ENCODE peak calls at places on chromosomes 7 and 10, in four cellular contexts. X is GM23338, J is ovary, B is body of pancreas. R is an unnamed sample.
A peak's percentile ranks its signal among the peaks of the same experiment; 100 is the strongest.

GRCh38 chr7:130205084-130205947 is at the start of gene TMEM209:
- DNase-seq in X (peak; percentile 99), J (peak; percentile 96), B (peak; percentile 96), R (peak; percentile 91)

GRCh38 chr7:87543623-87544022 is 57.1 kb downstream of the ABCB1 start:
- DNase-seq in X (no peak), J (no peak), B (no peak), R (no peak)

GRCh38 chr10:80463868-80464267 is 9.8 kb downstream of the TSPAN14 start:
- DNase-seq in X (no peak), J (no peak), B (no peak), R (no peak)

GRCh38 chr10:88129013-88129412 is 265.6 kb downstream of the PTEN start:
- DNase-seq in X (no peak), J (no peak), B (no peak), R (no peak)

GRCh38 chr7:50497068-50497642 is 47.0 kb upstream of the FIGNL1 start:
- DNase-seq in X (no peak), J (no peak), B (no peak), R (no peak)

GRCh38 chr10:14153570-14154055 is 177.1 kb downstream of the FRMD4A start:
- DNase-seq in X (peak; percentile 69), J (no peak), B (peak; percentile 8), R (no peak)

GRCh38 chr10:35640474-35640873 is 1.6 kb downstream of the FZD8 start:
- DNase-seq in X (peak; percentile 83), J (peak; percentile 42), B (peak; percentile 81), R (no peak)

GRCh38 chr7:22726345-22726848 is 603 bp upstream of the IL6 start:
- DNase-seq in X (peak; percentile 90), J (peak; percentile 43), B (peak; percentile 51), R (peak; percentile 56)

GRCh38 chr10:15141136-15142067 is 27.1 kb downstream of the NMT2 start:
- DNase-seq in X (no peak), J (no peak), B (no peak), R (no peak)

GRCh38 chr10:85148693-85149640 is 820.6 kb downstream of the CCSER2 start:
- DNase-seq in X (no peak), J (no peak), B (no peak), R (no peak)

GRCh38 chr7:131131012-131131745 is 196.5 kb upstream of the MKLN1 start:
- DNase-seq in X (no peak), J (no peak), B (no peak), R (no peak)

GRCh38 chr7:27423290-27423689 is 180.7 kb downstream of the EVX1 start:
- DNase-seq in X (no peak), J (no peak), B (peak; percentile 49), R (no peak)

GRCh38 chr7:16278167-16278787 is 143.1 kb downstream of the CRPPA start:
- DNase-seq in X (no peak), J (no peak), B (no peak), R (no peak)

DNA sequence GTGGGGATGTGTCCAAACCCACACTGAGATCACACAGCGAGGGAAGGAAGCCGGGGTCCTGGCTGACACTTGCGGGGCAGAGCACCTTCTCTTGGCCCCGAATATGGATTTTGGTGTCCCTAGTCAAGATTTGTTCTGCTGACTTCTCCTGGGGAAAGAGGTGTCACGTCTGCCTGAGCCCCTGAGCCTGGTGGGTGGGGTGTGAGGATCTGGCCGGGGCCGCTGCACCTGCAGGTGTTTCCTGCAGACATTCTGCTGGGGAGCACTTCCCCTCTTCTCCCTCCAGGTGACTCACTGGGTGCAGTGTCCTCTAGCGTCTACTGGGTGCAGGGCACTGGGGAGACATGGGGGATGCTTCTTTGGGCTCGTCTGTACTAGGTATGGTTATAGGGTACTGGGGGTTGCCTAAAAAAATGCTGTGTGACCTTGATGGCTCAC is 99.2 kb downstream of the GRK5 start:
- DNase-seq in X (no peak), J (no peak), B (no peak), R (no peak)
- H3K4me3 ChIP-seq in X (no peak overlapping the region), J (no peak overlapping the region), B (no peak overlapping the region), R (no peak overlapping the region)

DNA sequence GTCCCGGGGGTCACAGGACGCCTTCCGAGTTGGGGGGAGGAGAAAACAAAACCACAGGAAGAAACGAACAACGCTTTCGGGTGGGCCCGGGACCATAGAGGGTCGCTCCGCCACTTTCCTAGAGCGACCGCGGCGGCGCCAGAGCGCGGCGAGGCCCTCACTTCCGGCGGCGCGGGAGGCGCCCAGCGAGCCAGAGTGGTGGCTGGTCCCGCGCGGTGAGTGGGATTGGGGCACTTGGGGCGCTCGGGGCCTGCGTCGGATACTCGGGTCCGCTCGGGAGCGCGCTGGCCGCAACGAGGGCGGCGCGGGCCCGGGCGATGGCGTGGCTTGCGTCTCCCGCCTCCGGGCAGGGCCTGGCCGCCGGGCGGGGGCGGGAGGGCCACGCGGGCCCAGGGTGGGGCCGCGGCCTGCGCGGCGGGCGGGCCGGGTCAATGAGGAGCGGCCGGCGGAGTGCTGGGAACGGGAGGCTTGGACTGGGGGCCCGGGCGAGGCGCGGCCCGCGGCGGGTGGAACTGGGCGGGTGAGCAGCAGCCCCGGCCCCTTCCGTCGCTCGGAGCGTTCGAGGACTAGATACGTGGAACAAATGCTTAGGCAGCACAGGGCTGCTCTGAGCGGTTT is at the start of gene ZNF22:
- DNase-seq in X (peak; percentile 77), J (peak; percentile 70), B (peak; percentile 72), R (no peak)
- TF ChIP-seq CTCF in X (no peak), J (peak; percentile 32), B (no peak), R (no peak)

DNA sequence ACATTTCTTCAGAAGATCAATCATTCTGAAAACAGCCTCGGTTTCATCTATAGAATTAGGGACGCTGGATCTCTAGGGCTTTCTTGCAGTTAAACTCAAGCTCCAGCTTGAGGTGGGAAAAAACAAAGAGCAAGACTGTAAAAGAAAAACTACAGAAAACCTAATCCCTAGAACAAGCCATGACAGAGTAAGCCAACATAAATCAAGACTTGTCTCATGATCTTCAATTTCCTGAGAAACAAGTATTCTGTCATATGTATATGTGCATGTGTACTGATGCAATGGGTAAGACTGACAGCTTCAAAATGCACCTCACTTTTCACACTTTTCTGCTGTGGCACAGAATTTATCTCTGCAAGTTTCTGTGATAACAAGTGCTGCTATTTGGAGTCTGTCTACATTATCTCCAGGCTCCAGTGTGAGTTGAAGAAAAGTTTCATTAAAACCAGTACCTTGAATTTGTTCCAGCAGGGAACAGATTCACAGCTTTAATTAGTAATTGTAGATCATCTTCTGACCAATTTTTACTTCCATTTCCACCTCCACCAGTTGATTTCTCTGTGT is 19.2 kb downstream of the PMPCB start:
- DNase-seq in X (no peak), J (no peak), B (no peak), R (no peak)
- H3K36me3 ChIP-seq in X (peaks cover 90% of the 10 kb centered on the region), J (no peaks in the 10 kb centered on the region), B (peaks cover 55% of the 10 kb centered on the region), R (peaks cover 3% of the 10 kb centered on the region)

GRCh38 chr7:107971613-107972012 is 31.3 kb downstream of the LAMB1 start:
- DNase-seq in X (no peak), J (peak; percentile 57), B (no peak), R (no peak)
- H3K4me3 ChIP-seq in X (no peak overlapping the region), J (no peak overlapping the region), B (no peak overlapping the region), R (no peak overlapping the region)

DNA sequence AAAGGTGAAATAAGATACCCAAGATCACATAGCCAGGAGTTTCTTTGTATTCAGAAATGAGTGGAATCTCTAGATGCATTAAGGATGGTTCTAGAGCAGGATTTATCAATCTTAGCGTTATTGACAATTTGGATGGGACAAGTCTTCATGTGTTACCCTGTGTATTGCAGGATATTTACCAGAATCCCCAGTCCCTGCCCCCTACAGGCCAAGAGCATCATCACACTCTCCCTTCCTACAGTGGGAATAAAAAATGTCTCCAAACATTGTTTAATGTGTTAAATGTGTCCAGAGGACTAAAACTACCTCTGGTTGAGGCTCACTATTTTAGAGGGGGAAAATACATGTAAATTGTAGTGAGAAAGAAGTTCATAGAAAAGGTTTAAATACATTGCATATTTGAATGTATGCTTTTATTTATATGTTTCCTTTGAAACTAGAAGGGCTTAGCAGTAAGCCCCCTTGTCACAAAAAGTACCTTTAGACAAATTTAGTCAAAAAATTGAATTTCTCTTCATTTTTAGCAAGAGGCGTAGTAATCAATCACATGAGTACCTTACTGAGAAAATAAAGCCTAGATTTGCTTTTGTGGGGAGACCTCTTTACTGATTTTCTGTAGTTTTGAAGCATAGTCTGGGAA is 141.2 kb downstream of the MLLT10 start:
- DNase-seq in X (peak; percentile 81), J (no peak), B (peak; percentile 32), R (no peak)
- TF ChIP-seq CTCF in X (peak; percentile 77), J (no peak), B (peak; percentile 57), R (peak; percentile 80)

GRCh38 chr7:98232799-98233198 is 19.2 kb downstream of the TECPR1 start:
- DNase-seq in X (no peak), J (no peak), B (no peak), R (no peak)
- H3K36me3 ChIP-seq in X (no peaks in the 10 kb centered on the region), J (no peaks in the 10 kb centered on the region), B (no peaks in the 10 kb centered on the region), R (no peaks in the 10 kb centered on the region)

R was measured in kidney epithelial cell.